ENCODE peak calls at places on chromosomes 3 and 15, in four cellular contexts. I is HepG2, R is GM12878, D is K562. H is an unnamed sample.

GRCh38 chr15:65952425-65953053 is 83.2 kb downstream of the RAB11A start:
- DNase-seq in D (peak), R (no peak), I (peak), H (peak)

GRCh38 chr3:50213383-50213782 is 8.3 kb downstream of the SLC38A3 start:
- DNase-seq in D (no peak), R (no peak), I (no peak), H (no peak)

GRCh38 chr3:145798005-145798404 is 363.0 kb downstream of the PLOD2 start:
- DNase-seq in I (no peak), R (no peak), D (no peak), H (no peak)

GRCh38 chr15:87942316-87942715 is 314.2 kb downstream of the NTRK3 start:
- DNase-seq in R (no peak), I (no peak), D (no peak), H (no peak)

GRCh38 chr15:62912808-62913207 is 129.7 kb upstream of the TPM1 start:
- DNase-seq in D (no peak), I (no peak), R (no peak), H (no peak)

GRCh38 chr3:42830437-42831320 is 21.4 kb downstream of the ACKR2 start:
- DNase-seq in I (peak), R (no peak), D (peak), H (peak)

GRCh38 chr15:63277044-63277892 is at the start of gene APH1B:
- DNase-seq in R (no peak), D (peak), I (peak), H (peak)

GRCh38 chr3:99690761-99691369 is 52.5 kb downstream of the COL8A1 start:
- DNase-seq in D (no peak), R (no peak), I (no peak), H (no peak)

GRCh38 chr3:120567370-120568197 is 28.6 kb upstream of the NDUFB4 start:
- DNase-seq in R (no peak), D (peak), I (peak), H (peak)

GRCh38 chr3:142028174-142028833 is 121.0 kb downstream of the TFDP2 start:
- DNase-seq in D (peak), I (no peak), R (peak), H (peak)

GRCh38 chr15:52115598-52116427 is 3.2 kb upstream of the BCL2L10 start:
- DNase-seq in D (peak), I (peak), R (no peak), H (no peak)

GRCh38 chr3:101827211-101828174 is 21.8 kb upstream of the NFKBIZ start:
- DNase-seq in D (peak), I (peak), R (peak), H (peak)

GRCh38 chr3:132550579-132551305 is 46.3 kb upstream of the ACKR4 start:
- DNase-seq in I (no peak), R (no peak), D (peak), H (no peak)

GRCh38 chr3:56970401-56971002 is 90.0 kb upstream of the SPATA12 start:
- DNase-seq in R (no peak), D (peak), I (no peak), H (no peak)

GRCh38 chr3:38616658-38617057 is 32.8 kb downstream of the SCN5A start:
- DNase-seq in R (no peak), D (no peak), I (no peak), H (no peak)

GRCh38 chr3:44061961-44062360 is 179.7 kb upstream of the TOPAZ1 start:
- DNase-seq in I (no peak), D (no peak), R (no peak), H (no peak)

GRCh38 chr3:2099028-2099671 is 484 bp downstream of the CNTN4 start:
- DNase-seq in D (no peak), I (no peak), R (no peak), H (peak)

GRCh38 chr3:134406331-134407246 is 32.3 kb upstream of the AMOTL2 start:
- DNase-seq in D (no peak), R (no peak), I (no peak), H (no peak)

GRCh38 chr3:38554127-38554827 is 58.1 kb downstream of the EXOG start:
- DNase-seq in I (no peak), D (no peak), R (no peak), H (no peak)

GRCh38 chr3:150602426-150603089 is 563 bp upstream of the SELENOT start:
- DNase-seq in D (no peak), I (no peak), R (no peak), H (no peak)

GRCh38 chr3:52781741-52782140 is 4.3 kb downstream of the ITIH1 start:
- DNase-seq in R (no peak), D (no peak), I (no peak), H (no peak)

GRCh38 chr15:48680841-48681240 is 35.3 kb upstream of the FBN1 start:
- DNase-seq in D (no peak), I (no peak), R (no peak), H (no peak)

GRCh38 chr15:29937956-29938355 is 115.7 kb upstream of the TJP1 start:
- DNase-seq in D (no peak), R (no peak), I (no peak), H (no peak)

GRCh38 chr15:98083203-98083910 is 122.9 kb downstream of the ARRDC4 start:
- DNase-seq in D (no peak), I (no peak), R (no peak), H (peak)

GRCh38 chr3:158794936-158795518 is 6.8 kb upstream of the MFSD1 start:
- DNase-seq in R (no peak), I (peak), D (peak), H (peak)

GRCh38 chr15:90037961-90038633 is 37.0 kb downstream of the ZNF710 start:
- DNase-seq in I (peak), D (peak), R (peak), H (no peak)

GRCh38 chr3:71873093-71873611 is 88.2 kb upstream of the PROK2 start:
- DNase-seq in I (no peak), R (no peak), D (no peak), H (no peak)

GRCh38 chr15:67142142-67143092 is 77.0 kb downstream of the SMAD3 start:
- DNase-seq in I (no peak), R (no peak), D (no peak), H (no peak)

GRCh38 chr15:57522148-57522547 is 69.6 kb upstream of the MYZAP start:
- DNase-seq in D (no peak), I (no peak), R (no peak), H (no peak)

GRCh38 chr15:93974804-93975481 is 256.4 kb upstream of the MCTP2 start:
- DNase-seq in R (no peak), I (peak), D (no peak), H (peak)

GRCh38 chr15:42858540-42858939 is 62.0 kb downstream of the TTBK2 start:
- DNase-seq in I (no peak), R (no peak), D (no peak), H (no peak)

GRCh38 chr3:10460951-10461563 is 44.3 kb downstream of the ATP2B2 start:
- DNase-seq in I (no peak), D (no peak), R (no peak), H (no peak)

GRCh38 chr3:66153471-66153870 is 67.3 kb upstream of the SLC25A26 start:
- DNase-seq in D (no peak), R (no peak), I (no peak), H (peak)

GRCh38 chr15:87227846-87228245 is 1028.7 kb downstream of the NTRK3 start:
- DNase-seq in I (no peak), R (no peak), D (no peak), H (no peak)

GRCh38 chr3:50196253-50196801 is 4.9 kb downstream of the GNAT1 start:
- DNase-seq in I (no peak), R (no peak), D (no peak), H (no peak)

GRCh38 chr3:111080357-111080937 is 8.8 kb downstream of the NECTIN3 start:
- DNase-seq in D (peak), I (peak), R (no peak), H (no peak)

DNA sequence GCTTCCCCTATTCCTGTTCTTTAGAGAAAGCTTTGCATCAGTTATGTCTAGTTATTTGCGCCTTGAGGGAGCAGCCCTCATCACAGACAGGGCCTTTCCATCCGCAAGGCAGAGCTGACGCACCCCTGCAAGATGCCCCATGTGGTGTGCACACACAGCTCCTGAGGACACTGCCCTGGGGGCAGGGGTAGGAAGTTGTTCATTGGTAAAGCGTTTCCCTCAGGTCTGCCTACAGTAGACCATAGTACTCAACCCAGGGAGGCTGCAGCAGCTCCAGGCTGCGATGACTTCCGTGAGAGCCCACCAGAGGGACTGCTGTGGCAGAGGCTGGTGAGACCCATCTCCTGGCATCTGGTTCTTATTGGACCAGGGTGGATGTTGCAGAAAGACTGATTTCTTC is 55.1 kb upstream of the PLXNA1 start:
- DNase-seq in D (no peak), R (no peak), I (no peak), H (no peak)
- TF ChIP-seq BHLHE40 in D (no peak), R (no peak), I (no peak), H (no peak)

GRCh38 chr3:114393367-114394072 is 99.7 kb downstream of the TIGIT start:
- DNase-seq in D (no peak), I (no peak), R (no peak), H (no peak)
- TF ChIP-seq FOXK2 in D (no peak), I (no peak), R (no peak), H (no peak)

DNA sequence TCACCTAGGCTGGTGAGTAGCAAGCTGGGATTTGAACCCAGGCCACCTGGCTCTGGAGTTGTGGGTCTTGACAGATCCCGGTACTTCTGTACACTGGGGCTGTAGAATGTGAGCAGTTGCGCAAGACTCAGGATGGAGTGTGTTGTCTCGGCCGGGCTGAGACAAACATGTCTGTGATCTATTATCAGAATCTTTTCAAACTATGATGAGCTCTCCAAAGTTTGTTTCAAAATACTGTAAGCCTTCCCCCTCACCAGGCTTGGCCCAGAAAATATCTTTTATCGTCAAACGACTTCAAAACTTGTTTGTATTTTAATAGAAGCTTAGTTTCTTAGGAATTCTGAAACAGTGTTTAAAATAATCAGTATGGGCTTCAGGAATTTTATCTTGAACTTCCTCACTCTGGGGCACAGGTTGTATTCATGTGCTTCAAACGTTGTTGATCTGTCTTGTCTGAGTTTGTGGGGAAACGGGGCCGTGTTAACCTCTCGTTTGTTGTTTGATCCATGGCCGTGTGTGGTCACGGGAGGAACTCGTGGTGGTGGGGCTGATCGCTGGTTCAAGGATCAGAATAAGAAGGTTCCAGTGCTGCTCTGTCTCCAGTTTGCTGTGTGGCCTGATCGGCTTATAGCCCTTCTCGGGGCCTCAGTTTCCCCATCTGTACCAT is 40.3 kb upstream of the TFRC start:
- DNase-seq in I (peak), D (peak), R (no peak), H (no peak)
- TF ChIP-seq BHLHE40 in I (no peak), D (no peak), R (no peak), H (no peak)

GRCh38 chr3:148036331-148036881 is 627.2 kb downstream of the ZIC1 start:
- DNase-seq in I (no peak), D (no peak), R (no peak), H (no peak)
- TF ChIP-seq FOXK2 in I (no peak), D (no peak), R (no peak), H (no peak)

GRCh38 chr15:31215490-31216209 is 111.0 kb upstream of the KLF13 start:
- DNase-seq in D (peak), R (no peak), I (peak), H (peak)

GRCh38 chr15:31214864-31215489 is 111.7 kb upstream of the KLF13 start:
- DNase-seq in R (no peak), D (no peak), I (no peak), H (no peak)

GRCh38 chr15:31217566-31218270 is 108.9 kb upstream of the KLF13 start:
- DNase-seq in D (no peak), R (no peak), I (no peak), H (no peak)

GRCh38 chr15:31216210-31216911 is 110.3 kb upstream of the KLF13 start:
- DNase-seq in D (peak), R (no peak), I (peak), H (no peak)

GRCh38 chr15:31217067-31217466 is 109.6 kb upstream of the KLF13 start:
- DNase-seq in D (no peak), I (no peak), R (no peak), H (no peak)
- TF ChIP-seq BHLHE40 in D (no peak), I (no peak), R (no peak), H (no peak)

GRCh38 chr3:67678665-67679064 is 24.3 kb upstream of the SUCLG2 start:
- DNase-seq in R (no peak), D (no peak), I (no peak), H (no peak)
- TF ChIP-seq FOXK2 in R (no peak), D (no peak), I (no peak), H (no peak)

DNA sequence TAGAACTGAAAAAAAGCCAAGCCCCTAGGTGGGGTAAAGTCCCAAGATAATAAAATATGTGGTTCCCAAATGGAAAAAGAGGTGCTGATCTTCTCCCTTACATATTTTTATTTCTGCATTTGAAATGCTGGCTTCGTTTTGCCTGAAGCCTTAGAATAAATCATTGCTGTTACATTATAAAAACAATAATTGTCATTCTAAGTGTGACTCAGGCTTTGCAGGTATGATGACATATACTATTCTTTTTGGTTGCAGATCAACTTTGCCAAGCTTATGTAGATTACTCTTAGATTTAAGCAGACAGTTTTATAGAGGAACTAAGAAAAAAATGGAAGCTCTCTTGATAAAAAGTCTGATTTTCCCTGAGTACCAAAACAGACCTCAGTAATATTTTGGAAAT is 7.5 kb downstream of the IDH3A start:
- DNase-seq in D (no peak), I (no peak), R (no peak), H (no peak)
- TF ChIP-seq BHLHE40 in D (no peak), I (no peak), R (no peak), H (no peak)

DNA sequence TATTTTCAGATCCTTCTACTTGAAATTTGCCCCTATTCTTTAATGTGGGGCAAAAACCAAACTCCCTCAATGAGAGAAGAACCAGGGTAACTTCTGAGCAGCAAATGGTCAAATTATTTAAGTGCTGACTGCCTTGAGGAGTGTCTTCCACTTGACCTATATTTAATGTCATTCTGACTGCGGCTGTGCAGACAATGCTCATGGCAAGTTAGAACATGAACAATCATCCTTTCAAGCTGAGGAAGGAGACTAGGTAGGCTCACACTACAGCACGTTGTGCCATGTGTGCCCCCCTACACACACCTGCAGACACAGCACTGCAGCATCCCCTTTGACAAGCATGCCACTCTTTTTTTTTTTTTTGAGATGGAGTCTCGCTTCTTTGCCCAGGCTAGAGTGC is 98.2 kb downstream of the OSBPL10 start:
- DNase-seq in R (no peak), D (no peak), I (no peak), H (no peak)
- TF ChIP-seq FOXK2 in R (no peak), D (no peak), I (no peak), H (no peak)

GRCh38 chr15:68730491-68731317 is 90.0 kb downstream of the ANP32A start:
- DNase-seq in I (peak), R (no peak), D (peak), H (peak)

GRCh38 chr15:68731318-68731897 is 89.3 kb downstream of the ANP32A start:
- DNase-seq in R (no peak), D (no peak), I (no peak), H (no peak)

GRCh38 chr15:68732451-68732850 is 88.2 kb downstream of the ANP32A start:
- DNase-seq in R (no peak), I (no peak), D (no peak), H (no peak)

GRCh38 chr15:68726246-68726645 is 94.4 kb downstream of the ANP32A start:
- DNase-seq in I (no peak), D (no peak), R (no peak), H (no peak)

GRCh38 chr15:68729789-68730201 is 90.9 kb downstream of the ANP32A start:
- DNase-seq in D (no peak), I (no peak), R (no peak), H (no peak)
- TF ChIP-seq BHLHE40 in D (no peak), I (no peak), R (no peak), H (no peak)

H was measured in HEK293T.